ENCODE peak calls at places on chromosomes 5 and 9, in seven cellular contexts. P is HCT116, L is astrocyte of the spinal cord, R is HFF-Myc, X is GM06990, G is heart left ventricle, C is endothelial cell. Z is an unnamed sample.
A peak's percentile ranks its signal among the peaks of the same experiment; 100 is the strongest.

GRCh38 chr9:3490957-3491356 is 34.8 kb downstream of the RFX3 start:
- DNase-seq in G (no peak), X (no peak), C (no peak), P (no peak), L (no peak), R (no peak), Z (no peak)

GRCh38 chr9:113562653-113563381 is 99.3 kb downstream of the RGS3 start:
- DNase-seq in P (no peak), L (no peak), R (no peak), G (no peak), X (no peak), C (no peak), Z (no peak)

GRCh38 chr5:36950586-36951457 is 74.3 kb downstream of the NIPBL start:
- DNase-seq in P (no peak), X (no peak), C (no peak), R (no peak), G (no peak), L (peak; percentile 53), Z (no peak)

GRCh38 chr5:2375796-2376195 is 375.7 kb downstream of the IRX2 start:
- DNase-seq in G (no peak), P (no peak), R (no peak), X (no peak), C (no peak), L (no peak), Z (no peak)

GRCh38 chr9:93596399-93596798 is 20.0 kb downstream of the PHF2 start:
- DNase-seq in L (no peak), C (no peak), P (no peak), R (no peak), G (no peak), X (no peak), Z (no peak)

GRCh38 chr5:76252437-76252836 is 150.6 kb upstream of the IQGAP2 start:
- DNase-seq in P (no peak), G (no peak), C (no peak), L (no peak), X (no peak), R (no peak), Z (no peak)

GRCh38 chr5:14945021-14945420 is 73.4 kb upstream of the ANKH start:
- DNase-seq in L (no peak), R (no peak), X (no peak), P (no peak), G (no peak), C (no peak), Z (no peak)

GRCh38 chr5:175381116-175381515 is 62.9 kb downstream of the DRD1 start:
- DNase-seq in G (no peak), R (no peak), L (no peak), P (no peak), X (no peak), C (no peak), Z (no peak)

GRCh38 chr5:156532921-156533320 is 206.0 kb downstream of the SGCD start:
- DNase-seq in X (no peak), G (no peak), R (no peak), C (no peak), P (no peak), L (no peak), Z (no peak)

GRCh38 chr9:135224286-135224871 is 136.9 kb downstream of the OLFM1 start:
- DNase-seq in R (no peak), X (no peak), G (peak; percentile 14), P (no peak), C (no peak), L (no peak), Z (no peak)

GRCh38 chr9:1094749-1095148 is 44.6 kb downstream of the DMRT2 start:
- DNase-seq in P (no peak), G (no peak), C (no peak), L (no peak), X (no peak), R (no peak), Z (no peak)

GRCh38 chr5:26034813-26035212 is 1003.6 kb downstream of the CDH9 start:
- DNase-seq in P (no peak), R (no peak), X (no peak), G (no peak), L (peak; percentile 0), C (no peak), Z (no peak)

GRCh38 chr5:14204785-14205321 is 61.7 kb downstream of the TRIO start:
- DNase-seq in L (peak; percentile 89), P (no peak), G (peak; percentile 62), C (no peak), X (no peak), R (no peak), Z (no peak)

GRCh38 chr9:108640211-108640610 is 215.6 kb downstream of the ACTL7B start:
- DNase-seq in X (no peak), C (no peak), R (no peak), P (no peak), L (no peak), G (no peak), Z (no peak)

GRCh38 chr5:151703227-151703626 is 16.5 kb upstream of the SPARC start:
- DNase-seq in R (no peak), X (peak; percentile 59), P (no peak), C (no peak), L (no peak), G (no peak), Z (no peak)

GRCh38 chr5:81007637-81008027 is 47.5 kb downstream of the RASGRF2 start:
- DNase-seq in L (no peak), C (no peak), X (no peak), P (no peak), R (no peak), G (no peak), Z (no peak)

GRCh38 chr9:38682713-38683112 is 37.2 kb downstream of the FAM240B start:
- DNase-seq in L (peak; percentile 91), P (peak; percentile 67), R (peak; percentile 56), C (no peak), X (no peak), G (no peak), Z (no peak)

GRCh38 chr9:38662763-38663593 is 42.6 kb upstream of the ANKRD18A start:
- DNase-seq in C (no peak), L (peak; percentile 74), R (no peak), P (no peak), G (no peak), X (no peak), Z (no peak)

GRCh38 chr5:137342764-137343163 is 156.4 kb downstream of the SPOCK1 start:
- DNase-seq in C (no peak), L (peak; percentile 37), P (no peak), R (no peak), G (no peak), X (no peak), Z (no peak)

GRCh38 chr9:94554439-94555331 is at the start of gene PCAT7:
- DNase-seq in P (peak; percentile 74), G (peak; percentile 35), L (no peak), R (peak; percentile 31), X (peak; percentile 13), C (peak; percentile 83), Z (peak; percentile 64)

DNA sequence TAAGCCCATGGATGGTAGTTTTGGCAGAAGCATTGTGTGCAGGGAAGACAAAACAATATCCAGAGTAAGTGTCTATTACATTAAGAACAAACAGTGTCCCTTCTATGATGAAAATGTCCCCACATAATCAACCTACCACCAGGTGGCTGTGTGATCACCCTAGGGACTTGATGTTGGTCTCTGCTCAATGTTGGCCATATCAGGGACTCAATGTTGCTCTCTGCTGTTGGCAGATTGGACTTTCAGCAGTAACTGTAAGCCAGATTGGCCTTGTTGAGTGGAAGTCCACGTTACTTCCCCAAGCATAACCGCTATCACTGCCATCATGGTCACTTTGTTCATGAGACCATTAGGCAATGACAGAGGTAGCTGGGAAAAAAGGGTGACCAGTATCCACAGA is 52.8 kb upstream of the PRSS3 start:
- DNase-seq in P (peak; percentile 71), X (no peak), R (no peak), G (no peak), C (no peak), L (no peak), Z (no peak)
- TF ChIP-seq CTCF in P (peak; percentile 96), X (peak; percentile 30), R (no peak), G (no peak), C (no peak), L (no peak), Z (no peak)

GRCh38 chr5:126799780-126800179 is 22.8 kb downstream of the LMNB1 start:
- DNase-seq in G (no peak), C (no peak), P (no peak), R (no peak), L (no peak), X (no peak), Z (no peak)

GRCh38 chr5:126801174-126801991 is 24.4 kb downstream of the LMNB1 start:
- DNase-seq in P (no peak), C (no peak), G (no peak), X (no peak), L (no peak), R (no peak), Z (no peak)

GRCh38 chr5:126805108-126805507 is 28.2 kb downstream of the LMNB1 start:
- DNase-seq in X (no peak), G (no peak), R (no peak), C (no peak), P (no peak), L (peak; percentile 63), Z (no peak)

DNA sequence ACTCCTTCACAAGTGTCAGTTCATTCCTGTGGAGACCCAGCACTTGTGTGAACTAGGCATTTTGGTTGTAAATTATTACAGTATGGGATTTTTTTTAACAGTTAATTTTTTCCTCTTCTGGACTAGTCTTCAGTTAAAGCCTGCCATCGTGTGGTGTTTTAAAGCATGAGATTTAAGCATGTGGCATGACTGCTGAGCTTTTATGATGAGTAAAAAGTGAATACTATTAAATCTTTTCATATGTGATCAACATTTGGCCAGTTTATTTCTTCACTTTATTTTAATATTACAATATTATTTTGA is 25.0 kb downstream of the LMNB1 start:
- DNase-seq in C (no peak), L (peak; percentile 57), P (no peak), G (no peak), X (no peak), R (peak; percentile 22), Z (no peak)
- TF ChIP-seq CTCF in C (no peak), L (peak; percentile 36), P (peak; percentile 37), G (no peak), X (peak; percentile 37), R (peak; percentile 31), Z (no peak)

GRCh38 chr9:136723989-136724388 is 11.6 kb downstream of the DIPK1B start:
- DNase-seq in R (no peak), X (no peak), C (no peak), G (no peak), L (no peak), P (no peak), Z (no peak)
- TF ChIP-seq CTCF in R (no peak), X (no peak), C (no peak), G (no peak), L (no peak), P (no peak), Z (no peak)

DNA sequence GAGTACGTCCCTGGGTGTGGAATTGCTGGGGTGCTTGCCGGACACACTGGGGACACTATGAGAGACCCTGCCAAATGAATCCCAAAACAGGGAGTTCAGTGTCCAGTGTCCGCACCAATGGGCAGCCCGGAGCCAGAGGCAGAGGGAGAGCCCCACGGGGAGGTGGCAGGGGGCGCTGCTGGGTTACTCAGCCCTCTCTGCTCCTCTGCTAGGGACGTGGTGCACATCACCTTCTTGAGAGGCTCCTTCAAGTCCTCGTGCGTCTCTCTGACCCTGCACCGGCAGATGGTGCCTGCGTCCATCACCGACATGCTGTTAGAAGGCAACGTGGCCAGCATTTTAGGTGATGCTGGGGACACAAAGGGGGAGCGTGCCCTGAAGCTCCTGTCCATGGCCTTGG is 20.8 kb downstream of the STKLD1 start:
- DNase-seq in P (no peak), R (no peak), G (no peak), X (no peak), L (peak; percentile 3), C (peak; percentile 65), Z (peak; percentile 50)
- TF ChIP-seq CTCF in P (peak; percentile 40), R (peak; percentile 59), G (no peak), X (peak; percentile 48), L (peak; percentile 46), C (peak; percentile 13), Z (peak; percentile 35)

Z was measured in neural crest cell.